ENCODE peak calls at places on chromosomes 7 and 10, in four cellular contexts. M is coronary artery, P is GM12865, J is cardiac fibroblast. B is an unnamed sample.

GRCh38 chr10:97204826-97205679 is 19.3 kb upstream of the SLIT1 start:
- DNase-seq in M (no peak), P (no peak), J (no peak), B (peak; percentile 54)

GRCh38 chr10:5818894-5819293 is 5.7 kb upstream of the GDI2 start:
- DNase-seq in M (no peak), P (peak; percentile 75), J (no peak), B (peak; percentile 42)

GRCh38 chr10:6786579-6787031 is 206.5 kb upstream of the PRKCQ start:
- DNase-seq in M (no peak), P (no peak), J (peak; percentile 46), B (no peak)

GRCh38 chr7:16242920-16243319 is 178.4 kb downstream of the CRPPA start:
- DNase-seq in M (no peak), P (no peak), J (no peak), B (no peak)

GRCh38 chr7:152158801-152159587 is 133.5 kb downstream of the GALNT11 start:
- DNase-seq in M (no peak), P (peak; percentile 89), J (no peak), B (no peak)

GRCh38 chr10:17214991-17215781 is 12.9 kb upstream of the VIM start:
- DNase-seq in M (peak; percentile 78), P (no peak), J (peak; percentile 98), B (no peak)

GRCh38 chr10:93438796-93439253 is 43.3 kb downstream of the MYOF start:
- DNase-seq in M (no peak), P (no peak), J (peak; percentile 53), B (no peak)

GRCh38 chr7:37448057-37448636 is 517 bp downstream of the ELMO1 start:
- DNase-seq in M (no peak), P (no peak), J (no peak), B (no peak)

GRCh38 chr10:10056958-10057357 is 960.7 kb upstream of the CELF2 start:
- DNase-seq in M (no peak), P (no peak), J (peak; percentile 53), B (no peak)

GRCh38 chr7:147984265-147984664 is 606.3 kb upstream of the C7orf33 start:
- DNase-seq in M (no peak), P (no peak), J (no peak), B (no peak)

GRCh38 chr10:29409241-29410051 is 120.6 kb downstream of the LYZL1 start:
- DNase-seq in M (peak; percentile 85), P (peak; percentile 65), J (peak; percentile 73), B (no peak)

GRCh38 chr7:132752431-132752830 is 176.2 kb upstream of the PLXNA4 start:
- DNase-seq in M (no peak), P (no peak), J (no peak), B (no peak)

GRCh38 chr7:108167460-108167859 is 37.3 kb upstream of the LAMB4 start:
- DNase-seq in M (no peak), P (no peak), J (peak; percentile 31), B (no peak)

GRCh38 chr10:97825020-97825739 is 24.5 kb upstream of the GOLGA7B start:
- DNase-seq in M (no peak), P (no peak), J (no peak), B (no peak)

GRCh38 chr10:78757542-78757941 is 311.2 kb upstream of the ZMIZ1 start:
- DNase-seq in M (no peak), P (no peak), J (peak; percentile 88), B (no peak)

GRCh38 chr7:42672339-42672990 is 239.4 kb downstream of the C7orf25 start:
- DNase-seq in M (no peak), P (no peak), J (peak; percentile 62), B (no peak)

GRCh38 chr10:69007260-69007659 is 18.7 kb downstream of the KIFBP start:
- DNase-seq in M (no peak), P (peak; percentile 24), J (no peak), B (no peak)

GRCh38 chr10:69005704-69006103 is 17.1 kb downstream of the KIFBP start:
- DNase-seq in M (no peak), P (no peak), J (no peak), B (no peak)

GRCh38 chr10:69010151-69010640 is 21.6 kb downstream of the KIFBP start:
- DNase-seq in M (no peak), P (no peak), J (no peak), B (no peak)

GRCh38 chr10:69009360-69009759 is 20.8 kb downstream of the KIFBP start:
- DNase-seq in M (no peak), P (no peak), J (peak; percentile 71), B (no peak)

DNA sequence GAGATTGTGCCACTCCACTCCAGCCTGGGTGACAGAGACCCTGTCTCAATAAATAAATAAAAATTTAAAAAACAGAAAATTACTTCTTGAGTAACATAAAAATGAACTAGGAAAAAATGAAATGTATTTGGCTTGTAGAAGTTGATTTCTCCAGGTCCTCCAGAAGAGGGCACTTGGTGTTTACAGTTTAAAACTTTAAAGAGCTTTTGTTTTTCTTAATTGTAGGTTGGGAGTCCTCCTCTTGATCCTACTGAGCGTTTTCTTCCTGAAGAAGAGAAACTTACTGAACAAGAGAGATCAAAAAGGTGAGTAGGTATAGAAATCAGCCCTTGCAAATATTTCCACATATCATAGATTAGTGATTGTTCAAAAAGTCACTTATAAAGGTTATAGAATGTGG is 16.2 kb downstream of the KIFBP start:
- DNase-seq in M (no peak), P (peak; percentile 60), J (peak; percentile 81), B (no peak)
- TF ChIP-seq CTCF in M (no peak), P (peak; percentile 54), J (peak; percentile 48), B (peak; percentile 51)

GRCh38 chr7:11153694-11154093 is 180.0 kb downstream of the PHF14 start:
- DNase-seq in M (no peak), P (no peak), J (no peak), B (no peak)
- TF ChIP-seq CTCF in M (no peak), P (no peak), J (no peak), B (no peak)

DNA sequence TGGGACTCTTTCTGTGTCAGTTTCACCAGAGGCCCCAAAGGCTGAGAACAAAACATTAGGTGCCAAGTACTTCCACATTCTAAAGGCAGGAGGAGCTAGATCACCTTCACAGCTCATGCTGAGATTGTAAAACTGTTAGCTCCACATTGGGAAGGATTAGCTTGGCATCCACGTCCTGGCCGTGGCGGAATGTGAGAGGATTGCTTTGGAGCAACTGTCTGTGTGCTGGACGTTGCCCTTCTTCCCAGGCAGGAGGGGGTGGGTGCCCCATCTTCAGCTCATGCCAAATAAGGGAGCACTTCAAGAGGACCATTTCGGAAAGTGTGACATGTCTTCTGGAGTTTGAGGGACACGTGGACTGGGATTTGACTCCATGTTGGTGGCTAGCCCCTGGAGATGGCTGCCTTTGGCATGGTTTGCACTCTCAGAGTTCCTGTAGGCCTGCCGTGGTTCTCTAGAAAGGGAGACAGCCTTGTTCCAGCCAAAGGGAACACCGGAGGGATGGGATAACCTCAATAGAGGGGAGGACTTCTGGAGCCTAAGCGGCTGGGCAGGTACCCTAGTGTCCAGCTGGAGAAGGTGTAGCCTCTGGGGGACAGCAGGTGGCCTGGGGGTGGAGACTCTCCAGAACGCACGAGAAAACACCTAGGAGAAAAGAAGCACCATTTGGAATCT is 19.9 kb upstream of the FMC1 start:
- DNase-seq in M (no peak), P (peak; percentile 26), J (peak; percentile 42), B (no peak)
- TF ChIP-seq CTCF in M (no peak), P (peak; percentile 35), J (peak; percentile 48), B (peak; percentile 34)

DNA sequence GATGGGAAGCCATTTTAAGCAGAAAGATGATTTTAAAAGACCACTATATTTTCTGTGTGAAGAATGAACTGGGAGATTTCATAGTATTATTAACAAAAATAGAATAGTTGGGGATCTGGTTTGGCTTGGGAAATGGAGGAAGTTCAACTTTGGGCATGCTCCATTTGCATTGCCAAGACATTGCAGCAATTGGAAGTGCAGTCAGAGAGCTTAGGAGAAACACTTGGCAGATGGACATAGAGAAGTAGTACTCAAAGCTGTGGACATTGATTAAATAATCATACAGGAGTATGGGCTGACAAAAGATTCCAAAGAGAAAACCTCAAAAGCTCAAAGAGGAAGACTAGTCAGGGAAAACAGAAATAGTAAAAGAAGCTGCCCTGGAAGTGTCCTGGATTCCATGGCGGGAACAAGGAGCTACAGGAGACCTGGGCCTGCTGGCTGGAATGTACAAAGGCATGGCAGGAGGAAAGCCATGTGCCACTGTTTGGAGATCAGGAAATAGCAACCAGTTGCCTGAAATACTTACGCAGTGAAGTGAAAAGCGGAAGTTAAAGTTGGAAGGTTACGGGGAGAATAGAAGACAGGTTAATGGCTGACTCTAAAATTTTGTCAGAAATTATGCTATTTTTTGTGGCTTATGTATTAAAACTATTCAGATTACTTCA is 93.6 kb upstream of the MXI1 start:
- DNase-seq in M (no peak), P (no peak), J (no peak), B (no peak)
- TF ChIP-seq CTCF in M (no peak), P (no peak), J (no peak), B (no peak)

GRCh38 chr7:21690717-21691116 is 147.9 kb downstream of the DNAH11 start:
- DNase-seq in M (no peak), P (no peak), J (peak; percentile 16), B (no peak)
- TF ChIP-seq CTCF in M (no peak), P (no peak), J (no peak), B (no peak)

B was measured in type B pancreatic cell.